ENCODE peak calls at places on chromosomes 6 and 20, in nine cellular contexts. O is NCI-H1105; P is NCI-H1048; U is NAMALWA; E is NCI-H1092 treated with DMSO at 0.1 percent for 48 hours; V is NCI-H774; J is COR-L47; Q is activated CD4-positive, alpha-beta T cell treated with anti-CD3 and anti-CD28 coated beads, Interleukin-2, amount 50 U/mL, for 24 hours; S is activated CD8-positive, alpha-beta T cell treated with anti-CD3 and anti-CD28 coated beads, Interleukin-2, amount 10 ng/mL, durations not matched to agents 7 days and 5 days. Y is an unnamed sample.

GRCh38 chr20:2244993-2245392 is 50.8 kb upstream of the TGM3 start:
- DNase-seq in U (no peak), O (no peak), P (no peak), J (no peak), E (no peak), Q (no peak), S (no peak), V (no peak), Y (no peak)

GRCh38 chr6:15500901-15501805 is 161.7 kb downstream of the DTNBP1 start:
- DNase-seq in V (no peak), E (no peak), J (no peak), Q (no peak), U (no peak), P (no peak), S (no peak), O (no peak), Y (peak)

GRCh38 chr6:79117752-79118151 is 39.7 kb upstream of the PHIP start:
- DNase-seq in Q (no peak), V (no peak), S (no peak), U (no peak), P (no peak), E (no peak), J (no peak), O (no peak), Y (no peak)

GRCh38 chr6:100577425-100577824 is 112.7 kb upstream of the SIM1 start:
- DNase-seq in Q (no peak), U (no peak), J (no peak), O (no peak), P (no peak), S (no peak), E (no peak), V (no peak), Y (no peak)

GRCh38 chr20:46751856-46752255 is 42.4 kb downstream of the SLC2A10 start:
- DNase-seq in E (peak), Q (no peak), V (peak), J (no peak), P (no peak), O (no peak), U (no peak), S (no peak), Y (no peak)

GRCh38 chr6:137115653-137116052 is 57.8 kb downstream of the IL22RA2 start:
- DNase-seq in Q (no peak), P (no peak), U (no peak), V (no peak), O (peak), E (peak), S (no peak), J (no peak), Y (no peak)

GRCh38 chr6:99151634-99152344 is 197.7 kb downstream of the FAXC start:
- DNase-seq in O (no peak), S (peak), E (peak), J (peak), U (peak), P (peak), V (peak), Q (no peak), Y (no peak)

GRCh38 chr6:36929607-36930006 is 24.9 kb upstream of the PI16 start:
- DNase-seq in O (peak), V (no peak), P (no peak), Q (no peak), S (no peak), J (no peak), E (no peak), U (no peak), Y (no peak)

GRCh38 chr6:21045135-21045616 is 510.9 kb downstream of the CDKAL1 start:
- DNase-seq in V (no peak), J (no peak), O (no peak), U (no peak), Q (no peak), E (no peak), P (no peak), S (no peak), Y (no peak)